ENCODE peak calls at places on chromosomes 12 and 14, in five cellular contexts. One of them, this sample, is unnamed. For H3K4me1, the result is how much of the 10 kb centered on the place peaks cover.

GRCh38 chr14:32413967-32414640 is 85.0 kb downstream of the AKAP6 start:
- DNase-seq in trophoblast cell: peak
- DNase-seq in H9: no peak
- DNase-seq in H1: no peak
- DNase-seq in neuronal stem cell: no peak
- DNase-seq in this sample: no peak

GRCh38 chr14:92224348-92224954 is 98.5 kb upstream of the SLC24A4 start:
- DNase-seq in H9: no peak
- DNase-seq in neuronal stem cell: no peak
- DNase-seq in H1: no peak
- DNase-seq in trophoblast cell: no peak
- DNase-seq in this sample: no peak

GRCh38 chr12:64044171-64044570 is 177.9 kb downstream of the KICS2 start:
- DNase-seq in H1: no peak
- DNase-seq in trophoblast cell: no peak
- DNase-seq in neuronal stem cell: no peak
- DNase-seq in H9: no peak
- DNase-seq in this sample: no peak

GRCh38 chr12:54631988-54632728 is 2.5 kb downstream of the LACRT start:
- DNase-seq in trophoblast cell: peak
- DNase-seq in H9: peak
- DNase-seq in neuronal stem cell: no peak
- DNase-seq in H1: no peak
- DNase-seq in this sample: no peak

GRCh38 chr14:74942608-74943007 is 12.8 kb downstream of the PGF start:
- DNase-seq in H1: no peak
- DNase-seq in neuronal stem cell: no peak
- DNase-seq in trophoblast cell: no peak
- DNase-seq in H9: no peak
- DNase-seq in this sample: no peak

GRCh38 chr12:3077572-3078081 is 448 bp downstream of the TSPAN9 start:
- DNase-seq in neuronal stem cell: no peak
- DNase-seq in H1: no peak
- DNase-seq in trophoblast cell: peak
- DNase-seq in H9: peak
- DNase-seq in this sample: peak

GRCh38 chr14:103416916-103417315 is 31.7 kb downstream of the MARK3 start:
- DNase-seq in H1: no peak
- DNase-seq in trophoblast cell: no peak
- DNase-seq in neuronal stem cell: no peak
- DNase-seq in H9: no peak
- DNase-seq in this sample: no peak

GRCh38 chr14:36268957-36269734 is 51.3 kb downstream of the MBIP start:
- DNase-seq in H1: no peak
- DNase-seq in H9: peak
- DNase-seq in trophoblast cell: no peak
- DNase-seq in neuronal stem cell: peak
- DNase-seq in this sample: peak

GRCh38 chr14:52179151-52179790 is 88.2 kb upstream of the PTGDR start:
- DNase-seq in neuronal stem cell: no peak
- DNase-seq in H1: no peak
- DNase-seq in H9: no peak
- DNase-seq in trophoblast cell: no peak
- DNase-seq in this sample: no peak

GRCh38 chr12:563250-563781 is 99.9 kb downstream of the NINJ2 start:
- DNase-seq in trophoblast cell: no peak
- DNase-seq in H9: no peak
- DNase-seq in H1: no peak
- DNase-seq in neuronal stem cell: no peak
- DNase-seq in this sample: no peak

GRCh38 chr14:72736791-72737559 is 156.9 kb downstream of the DPF3 start:
- DNase-seq in neuronal stem cell: no peak
- DNase-seq in H9: no peak
- DNase-seq in trophoblast cell: no peak
- DNase-seq in H1: no peak
- DNase-seq in this sample: no peak

GRCh38 chr14:100677925-100678765 is 48.5 kb upstream of the DLK1 start:
- DNase-seq in trophoblast cell: peak
- DNase-seq in H1: no peak
- DNase-seq in neuronal stem cell: no peak
- DNase-seq in H9: no peak
- DNase-seq in this sample: peak

GRCh38 chr14:32938719-32939253 is at the start of gene NPAS3:
- DNase-seq in H9: no peak
- DNase-seq in H1: no peak
- DNase-seq in trophoblast cell: peak
- DNase-seq in neuronal stem cell: no peak
- DNase-seq in this sample: no peak

GRCh38 chr14:68787235-68787727 is 5.6 kb downstream of the ZFP36L1 start:
- DNase-seq in trophoblast cell: peak
- DNase-seq in neuronal stem cell: no peak
- DNase-seq in H1: no peak
- DNase-seq in H9: peak
- DNase-seq in this sample: no peak

GRCh38 chr14:103123128-103123633 is at the start of gene TNFAIP2:
- DNase-seq in trophoblast cell: peak
- DNase-seq in neuronal stem cell: no peak
- DNase-seq in H1: no peak
- DNase-seq in H9: peak
- DNase-seq in this sample: peak

GRCh38 chr14:75310295-75311059 is 31.8 kb downstream of the FOS start:
- DNase-seq in H1: peak
- DNase-seq in trophoblast cell: peak
- DNase-seq in neuronal stem cell: peak
- DNase-seq in H9: peak
- DNase-seq in this sample: peak

GRCh38 chr12:127509066-127509778 is 757.7 kb upstream of the TMEM132C start:
- DNase-seq in H1: no peak
- DNase-seq in neuronal stem cell: no peak
- DNase-seq in H9: no peak
- DNase-seq in trophoblast cell: no peak
- DNase-seq in this sample: peak

GRCh38 chr12:47270782-47271664 is 191.3 kb upstream of the AMIGO2 start:
- DNase-seq in neuronal stem cell: no peak
- DNase-seq in trophoblast cell: no peak
- DNase-seq in H1: no peak
- DNase-seq in H9: no peak
- DNase-seq in this sample: peak

GRCh38 chr12:104716183-104716571 is 241.9 kb downstream of the SLC41A2 start:
- DNase-seq in neuronal stem cell: no peak
- DNase-seq in trophoblast cell: no peak
- DNase-seq in H9: no peak
- DNase-seq in H1: no peak
- DNase-seq in this sample: no peak

GRCh38 chr12:54853933-54854538 is at the start of gene MUCL1:
- DNase-seq in trophoblast cell: peak
- DNase-seq in H1: peak
- DNase-seq in neuronal stem cell: peak
- DNase-seq in H9: peak
- DNase-seq in this sample: peak

GRCh38 chr14:74019743-74020142 is 594 bp downstream of the BBOF1 start:
- DNase-seq in trophoblast cell: peak
- DNase-seq in H9: no peak
- DNase-seq in neuronal stem cell: no peak
- DNase-seq in H1: no peak
- DNase-seq in this sample: peak

DNA sequence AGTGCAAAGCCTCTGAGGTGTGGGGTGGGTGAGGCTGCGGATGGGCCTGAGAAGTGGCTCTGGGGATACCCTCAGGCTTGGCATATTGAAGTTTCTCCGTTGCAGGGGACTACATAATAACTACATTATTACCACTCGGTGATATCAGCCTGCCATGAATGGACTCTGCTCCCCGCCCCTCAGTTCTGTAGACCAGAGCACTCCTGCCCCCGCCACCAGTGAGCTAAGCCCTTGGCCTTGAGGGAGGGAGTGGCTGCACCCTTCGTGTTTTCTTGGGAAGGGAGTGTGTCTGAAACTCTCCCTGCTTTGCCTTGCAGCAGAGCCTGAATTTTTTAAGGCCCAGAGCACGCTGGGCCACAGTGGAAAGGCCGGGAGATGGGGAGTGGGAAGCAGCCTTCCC is 1.7 kb downstream of the ORAI1 start:
- DNase-seq in H1: no peak
- DNase-seq in trophoblast cell: no peak
- DNase-seq in neuronal stem cell: no peak
- DNase-seq in H9: no peak
- DNase-seq in this sample: peak
- H3K9ac ChIP-seq in H1: no peak
- H3K9ac ChIP-seq in trophoblast cell: no peak
- H3K9ac ChIP-seq in neuronal stem cell: peak
- H3K9ac ChIP-seq in H9: no peak
- H3K9ac ChIP-seq in this sample: peak

DNA sequence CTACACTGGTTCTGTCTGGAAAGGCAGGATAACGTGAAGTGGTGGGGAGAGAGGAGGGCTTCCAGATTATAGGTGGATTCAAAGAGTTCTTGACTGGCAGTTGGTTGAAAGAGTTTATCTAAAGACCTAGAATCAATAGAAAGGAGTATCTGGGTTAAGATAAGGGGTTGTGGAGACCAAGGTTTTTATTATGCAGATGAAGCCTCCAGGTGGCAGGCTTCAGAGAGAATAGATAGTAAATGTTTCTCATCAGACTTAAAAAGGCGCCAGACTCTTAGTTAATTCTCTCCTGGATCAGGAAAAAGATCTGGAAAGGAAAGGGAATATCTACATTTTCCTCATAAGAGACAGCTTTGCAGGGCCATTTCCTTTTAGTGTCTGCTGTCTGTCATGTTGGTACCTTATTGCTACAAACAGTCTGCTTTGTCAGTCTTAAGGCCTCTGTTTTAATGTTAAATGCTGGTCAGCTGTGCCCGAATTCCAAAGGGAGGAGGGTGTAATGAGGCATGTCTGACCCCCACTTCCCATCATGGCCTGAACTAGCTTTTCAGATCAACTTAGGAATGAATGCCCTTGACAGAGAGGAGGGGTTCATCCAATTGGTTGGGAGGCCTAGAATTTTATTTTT is 401.3 kb downstream of the FUT8 start:
- DNase-seq in H1: peak
- DNase-seq in H9: peak
- DNase-seq in trophoblast cell: no peak
- DNase-seq in neuronal stem cell: no peak
- DNase-seq in this sample: no peak
- H2BK12ac ChIP-seq in H1: no peak
- H2BK12ac ChIP-seq in H9: no peak
- H2BK12ac ChIP-seq in trophoblast cell: no peak
- H2BK12ac ChIP-seq in neuronal stem cell: no peak
- H2BK12ac ChIP-seq in this sample: no peak

DNA sequence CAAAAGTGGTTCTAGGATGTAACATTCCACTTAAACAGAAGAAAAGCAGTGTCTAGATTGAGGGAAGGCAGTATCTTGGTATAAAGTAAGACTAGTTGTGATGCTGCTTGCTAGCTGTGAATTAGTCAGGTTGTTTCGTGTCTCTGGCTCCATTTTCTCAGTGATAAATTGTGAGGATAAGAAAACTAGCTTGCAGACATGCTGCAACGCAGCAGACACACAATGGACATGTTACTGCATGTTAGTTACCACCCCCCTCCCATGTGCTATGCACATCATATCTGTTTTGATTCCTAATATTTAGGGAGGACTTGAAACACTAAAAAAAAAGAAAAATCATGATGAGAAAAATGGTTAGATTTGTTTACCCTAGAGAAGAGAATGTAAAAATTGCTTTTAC is 2.9 kb downstream of the CCNK start:
- DNase-seq in H9: no peak
- DNase-seq in H1: no peak
- DNase-seq in trophoblast cell: no peak
- DNase-seq in neuronal stem cell: no peak
- DNase-seq in this sample: no peak
- H3K4me1 ChIP-seq in H9: under half
- H3K4me1 ChIP-seq in H1: under half
- H3K4me1 ChIP-seq in trophoblast cell: under half
- H3K4me1 ChIP-seq in neuronal stem cell: under half
- H3K4me1 ChIP-seq in this sample: under half

DNA sequence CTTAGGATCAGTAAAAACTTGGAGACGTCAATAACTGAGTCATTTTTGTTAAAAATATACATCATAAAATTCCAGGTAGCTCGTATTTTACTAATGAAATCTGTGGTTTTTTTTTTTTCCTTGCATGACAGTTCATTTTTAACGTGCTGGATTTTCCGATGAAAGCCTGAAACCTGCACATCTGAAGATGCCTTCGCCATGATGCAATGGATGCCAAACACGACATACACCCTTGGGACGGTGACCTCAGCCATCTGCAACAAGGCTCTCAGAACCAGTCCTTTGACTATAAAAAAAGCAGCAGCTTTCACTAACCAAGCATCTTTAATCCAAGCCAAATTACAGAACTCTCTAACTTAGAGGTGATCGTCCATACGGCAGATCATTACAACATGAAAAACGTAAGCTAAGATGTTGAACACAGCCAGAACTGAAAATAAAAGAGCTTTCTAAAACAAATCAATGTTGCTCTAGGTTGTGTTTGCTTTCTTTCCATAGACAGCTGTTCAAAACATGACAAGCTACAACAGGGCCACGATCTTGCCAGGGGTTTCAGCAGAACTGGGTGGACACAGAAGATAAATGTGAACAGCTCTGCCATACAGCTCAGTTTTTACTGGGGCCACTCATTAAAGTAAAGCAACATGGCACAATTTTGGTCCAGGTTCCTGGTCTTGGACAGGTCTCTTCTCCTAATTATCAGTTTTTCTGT is 7.8 kb downstream of the NIN start:
- DNase-seq in H1: no peak
- DNase-seq in neuronal stem cell: no peak
- DNase-seq in H9: no peak
- DNase-seq in trophoblast cell: peak
- DNase-seq in this sample: peak
- H3K9ac ChIP-seq in H1: no peak
- H3K9ac ChIP-seq in neuronal stem cell: no peak
- H3K9ac ChIP-seq in H9: no peak
- H3K9ac ChIP-seq in trophoblast cell: no peak
- H3K9ac ChIP-seq in this sample: peak

GRCh38 chr14:81450976-81451375 is 50.9 kb upstream of the STON2 start:
- DNase-seq in H9: no peak
- DNase-seq in trophoblast cell: no peak
- DNase-seq in H1: no peak
- DNase-seq in neuronal stem cell: no peak
- DNase-seq in this sample: no peak
- H2BK12ac ChIP-seq in H9: no peak
- H2BK12ac ChIP-seq in trophoblast cell: no peak
- H2BK12ac ChIP-seq in H1: no peak
- H2BK12ac ChIP-seq in neuronal stem cell: no peak
- H2BK12ac ChIP-seq in this sample: no peak